ENCODE peak calls at places on chromosomes 4 and X, in nine cellular contexts. One of them, this sample, is unnamed.

GRCh38 chr4:25938251-25939186 is 24.5 kb downstream of the SMIM20 start:
- DNase-seq in T-helper 2 cell: no peak
- DNase-seq in right lobe of liver: no peak
- DNase-seq in stimulated activated naive CD4-positive, alpha-beta T cell: no peak
- DNase-seq in upper lobe of right lung: no peak
- DNase-seq in RPMI7951: peak
- DNase-seq in AG10803: peak
- DNase-seq in foreskin fibroblast: peak
- DNase-seq in suprapubic skin: no peak
- DNase-seq in this sample: no peak

GRCh38 chr4:112668131-112668530 is 31.2 kb downstream of the LARP7 start:
- DNase-seq in T-helper 2 cell: no peak
- DNase-seq in right lobe of liver: no peak
- DNase-seq in stimulated activated naive CD4-positive, alpha-beta T cell: no peak
- DNase-seq in upper lobe of right lung: no peak
- DNase-seq in RPMI7951: no peak
- DNase-seq in AG10803: no peak
- DNase-seq in foreskin fibroblast: no peak
- DNase-seq in suprapubic skin: no peak
- DNase-seq in this sample: no peak

GRCh38 chrX:47179221-47179927 is 14.3 kb upstream of the UBA1 start:
- DNase-seq in T-helper 2 cell: no peak
- DNase-seq in right lobe of liver: no peak
- DNase-seq in stimulated activated naive CD4-positive, alpha-beta T cell: no peak
- DNase-seq in upper lobe of right lung: no peak
- DNase-seq in RPMI7951: peak
- DNase-seq in AG10803: peak
- DNase-seq in foreskin fibroblast: peak
- DNase-seq in suprapubic skin: peak
- DNase-seq in this sample: no peak

GRCh38 chrX:13239272-13239671 is 80.6 kb downstream of the ATXN3L start:
- DNase-seq in T-helper 2 cell: no peak
- DNase-seq in right lobe of liver: no peak
- DNase-seq in stimulated activated naive CD4-positive, alpha-beta T cell: no peak
- DNase-seq in upper lobe of right lung: no peak
- DNase-seq in RPMI7951: no peak
- DNase-seq in AG10803: no peak
- DNase-seq in foreskin fibroblast: no peak
- DNase-seq in suprapubic skin: no peak
- DNase-seq in this sample: no peak

GRCh38 chr4:39044947-39045734 is 12.9 kb upstream of the TMEM156 start:
- DNase-seq in T-helper 2 cell: peak
- DNase-seq in right lobe of liver: no peak
- DNase-seq in stimulated activated naive CD4-positive, alpha-beta T cell: peak
- DNase-seq in upper lobe of right lung: peak
- DNase-seq in RPMI7951: peak
- DNase-seq in AG10803: peak
- DNase-seq in foreskin fibroblast: no peak
- DNase-seq in suprapubic skin: no peak
- DNase-seq in this sample: peak

GRCh38 chr4:1731180-1731579 is 9.9 kb downstream of the TACC3 start:
- DNase-seq in T-helper 2 cell: no peak
- DNase-seq in right lobe of liver: no peak
- DNase-seq in stimulated activated naive CD4-positive, alpha-beta T cell: no peak
- DNase-seq in upper lobe of right lung: no peak
- DNase-seq in RPMI7951: peak
- DNase-seq in AG10803: no peak
- DNase-seq in foreskin fibroblast: no peak
- DNase-seq in suprapubic skin: no peak
- DNase-seq in this sample: no peak

GRCh38 chr4:16585053-16585452 is 313.4 kb downstream of the LDB2 start:
- DNase-seq in T-helper 2 cell: no peak
- DNase-seq in right lobe of liver: no peak
- DNase-seq in stimulated activated naive CD4-positive, alpha-beta T cell: no peak
- DNase-seq in upper lobe of right lung: no peak
- DNase-seq in RPMI7951: no peak
- DNase-seq in AG10803: no peak
- DNase-seq in foreskin fibroblast: no peak
- DNase-seq in suprapubic skin: no peak
- DNase-seq in this sample: no peak

GRCh38 chr4:78155616-78156105 is 98.5 kb downstream of the FRAS1 start:
- DNase-seq in T-helper 2 cell: no peak
- DNase-seq in right lobe of liver: no peak
- DNase-seq in stimulated activated naive CD4-positive, alpha-beta T cell: no peak
- DNase-seq in upper lobe of right lung: no peak
- DNase-seq in RPMI7951: peak
- DNase-seq in AG10803: peak
- DNase-seq in foreskin fibroblast: no peak
- DNase-seq in suprapubic skin: no peak
- DNase-seq in this sample: no peak

GRCh38 chr4:178070155-178070554 is 627.9 kb upstream of the AGA start:
- DNase-seq in T-helper 2 cell: no peak
- DNase-seq in right lobe of liver: no peak
- DNase-seq in stimulated activated naive CD4-positive, alpha-beta T cell: no peak
- DNase-seq in upper lobe of right lung: no peak
- DNase-seq in RPMI7951: no peak
- DNase-seq in AG10803: no peak
- DNase-seq in foreskin fibroblast: no peak
- DNase-seq in suprapubic skin: no peak
- DNase-seq in this sample: no peak

GRCh38 chr4:152348670-152349069 is 187.2 kb downstream of the FBXW7 start:
- DNase-seq in T-helper 2 cell: no peak
- DNase-seq in right lobe of liver: no peak
- DNase-seq in stimulated activated naive CD4-positive, alpha-beta T cell: no peak
- DNase-seq in upper lobe of right lung: no peak
- DNase-seq in RPMI7951: peak
- DNase-seq in AG10803: no peak
- DNase-seq in foreskin fibroblast: no peak
- DNase-seq in suprapubic skin: no peak
- DNase-seq in this sample: no peak

GRCh38 chrX:129744881-129745321 is 6.1 kb downstream of the XPNPEP2 start:
- DNase-seq in T-helper 2 cell: no peak
- DNase-seq in right lobe of liver: no peak
- DNase-seq in stimulated activated naive CD4-positive, alpha-beta T cell: no peak
- DNase-seq in upper lobe of right lung: no peak
- DNase-seq in RPMI7951: no peak
- DNase-seq in AG10803: no peak
- DNase-seq in foreskin fibroblast: no peak
- DNase-seq in suprapubic skin: no peak
- DNase-seq in this sample: no peak

GRCh38 chrX:119237526-119238035 is 1.5 kb downstream of the PGRMC1 start:
- DNase-seq in T-helper 2 cell: no peak
- DNase-seq in right lobe of liver: no peak
- DNase-seq in stimulated activated naive CD4-positive, alpha-beta T cell: no peak
- DNase-seq in upper lobe of right lung: no peak
- DNase-seq in RPMI7951: no peak
- DNase-seq in AG10803: no peak
- DNase-seq in foreskin fibroblast: no peak
- DNase-seq in suprapubic skin: no peak
- DNase-seq in this sample: no peak

GRCh38 chr4:14752341-14753046 is 249.8 kb upstream of the CPEB2 start:
- DNase-seq in T-helper 2 cell: no peak
- DNase-seq in right lobe of liver: no peak
- DNase-seq in stimulated activated naive CD4-positive, alpha-beta T cell: no peak
- DNase-seq in upper lobe of right lung: no peak
- DNase-seq in RPMI7951: peak
- DNase-seq in AG10803: no peak
- DNase-seq in foreskin fibroblast: no peak
- DNase-seq in suprapubic skin: no peak
- DNase-seq in this sample: no peak

GRCh38 chrX:153944140-153944799 is at the start of gene RENBP:
- DNase-seq in T-helper 2 cell: no peak
- DNase-seq in right lobe of liver: peak
- DNase-seq in stimulated activated naive CD4-positive, alpha-beta T cell: peak
- DNase-seq in upper lobe of right lung: peak
- DNase-seq in RPMI7951: no peak
- DNase-seq in AG10803: no peak
- DNase-seq in foreskin fibroblast: no peak
- DNase-seq in suprapubic skin: no peak
- DNase-seq in this sample: no peak

GRCh38 chrX:24260827-24261550 is 52.9 kb downstream of the SUPT20HL2 start:
- DNase-seq in T-helper 2 cell: no peak
- DNase-seq in right lobe of liver: peak
- DNase-seq in stimulated activated naive CD4-positive, alpha-beta T cell: no peak
- DNase-seq in upper lobe of right lung: no peak
- DNase-seq in RPMI7951: peak
- DNase-seq in AG10803: peak
- DNase-seq in foreskin fibroblast: peak
- DNase-seq in suprapubic skin: no peak
- DNase-seq in this sample: no peak

GRCh38 chrX:117407449-117408170 is 709.0 kb downstream of the KLHL13 start:
- DNase-seq in T-helper 2 cell: no peak
- DNase-seq in right lobe of liver: no peak
- DNase-seq in stimulated activated naive CD4-positive, alpha-beta T cell: no peak
- DNase-seq in upper lobe of right lung: no peak
- DNase-seq in RPMI7951: no peak
- DNase-seq in AG10803: no peak
- DNase-seq in foreskin fibroblast: no peak
- DNase-seq in suprapubic skin: no peak
- DNase-seq in this sample: no peak

GRCh38 chr4:174120446-174121142 is 162.9 kb downstream of the FBXO8 start:
- DNase-seq in T-helper 2 cell: no peak
- DNase-seq in right lobe of liver: no peak
- DNase-seq in stimulated activated naive CD4-positive, alpha-beta T cell: no peak
- DNase-seq in upper lobe of right lung: no peak
- DNase-seq in RPMI7951: peak
- DNase-seq in AG10803: peak
- DNase-seq in foreskin fibroblast: peak
- DNase-seq in suprapubic skin: no peak
- DNase-seq in this sample: no peak

GRCh38 chr4:45183905-45184304 is 457.5 kb upstream of the GNPDA2 start:
- DNase-seq in T-helper 2 cell: no peak
- DNase-seq in right lobe of liver: no peak
- DNase-seq in stimulated activated naive CD4-positive, alpha-beta T cell: no peak
- DNase-seq in upper lobe of right lung: no peak
- DNase-seq in RPMI7951: no peak
- DNase-seq in AG10803: no peak
- DNase-seq in foreskin fibroblast: no peak
- DNase-seq in suprapubic skin: no peak
- DNase-seq in this sample: no peak

GRCh38 chr4:141255016-141255415 is 34.3 kb downstream of the ZNF330 start:
- DNase-seq in T-helper 2 cell: no peak
- DNase-seq in right lobe of liver: no peak
- DNase-seq in stimulated activated naive CD4-positive, alpha-beta T cell: no peak
- DNase-seq in upper lobe of right lung: no peak
- DNase-seq in RPMI7951: no peak
- DNase-seq in AG10803: no peak
- DNase-seq in foreskin fibroblast: no peak
- DNase-seq in suprapubic skin: no peak
- DNase-seq in this sample: no peak

GRCh38 chr4:10232114-10232513 is 115.5 kb upstream of the WDR1 start:
- DNase-seq in T-helper 2 cell: no peak
- DNase-seq in right lobe of liver: no peak
- DNase-seq in stimulated activated naive CD4-positive, alpha-beta T cell: no peak
- DNase-seq in upper lobe of right lung: no peak
- DNase-seq in RPMI7951: no peak
- DNase-seq in AG10803: no peak
- DNase-seq in foreskin fibroblast: no peak
- DNase-seq in suprapubic skin: no peak
- DNase-seq in this sample: no peak

GRCh38 chr4:163148466-163149336 is 18.0 kb downstream of the NAF1 start:
- DNase-seq in T-helper 2 cell: no peak
- DNase-seq in right lobe of liver: no peak
- DNase-seq in stimulated activated naive CD4-positive, alpha-beta T cell: no peak
- DNase-seq in upper lobe of right lung: no peak
- DNase-seq in RPMI7951: no peak
- DNase-seq in AG10803: no peak
- DNase-seq in foreskin fibroblast: no peak
- DNase-seq in suprapubic skin: no peak
- DNase-seq in this sample: no peak

GRCh38 chr4:108370291-108370690 is 201.6 kb upstream of the LEF1 start:
- DNase-seq in T-helper 2 cell: no peak
- DNase-seq in right lobe of liver: no peak
- DNase-seq in stimulated activated naive CD4-positive, alpha-beta T cell: no peak
- DNase-seq in upper lobe of right lung: no peak
- DNase-seq in RPMI7951: no peak
- DNase-seq in AG10803: no peak
- DNase-seq in foreskin fibroblast: no peak
- DNase-seq in suprapubic skin: no peak
- DNase-seq in this sample: no peak

GRCh38 chrX:80576815-80577533 is 156.7 kb downstream of the TENT5D start:
- DNase-seq in T-helper 2 cell: no peak
- DNase-seq in right lobe of liver: no peak
- DNase-seq in stimulated activated naive CD4-positive, alpha-beta T cell: no peak
- DNase-seq in upper lobe of right lung: no peak
- DNase-seq in RPMI7951: peak
- DNase-seq in AG10803: no peak
- DNase-seq in foreskin fibroblast: no peak
- DNase-seq in suprapubic skin: peak
- DNase-seq in this sample: no peak

GRCh38 chr4:184400375-184400870 is 73.9 kb downstream of the IRF2 start:
- DNase-seq in T-helper 2 cell: no peak
- DNase-seq in right lobe of liver: peak
- DNase-seq in stimulated activated naive CD4-positive, alpha-beta T cell: no peak
- DNase-seq in upper lobe of right lung: no peak
- DNase-seq in RPMI7951: peak
- DNase-seq in AG10803: peak
- DNase-seq in foreskin fibroblast: peak
- DNase-seq in suprapubic skin: no peak
- DNase-seq in this sample: no peak

GRCh38 chrX:52988985-52989917 is 30.9 kb upstream of the FAM156A start:
- DNase-seq in T-helper 2 cell: no peak
- DNase-seq in right lobe of liver: no peak
- DNase-seq in stimulated activated naive CD4-positive, alpha-beta T cell: no peak
- DNase-seq in upper lobe of right lung: no peak
- DNase-seq in RPMI7951: no peak
- DNase-seq in AG10803: no peak
- DNase-seq in foreskin fibroblast: no peak
- DNase-seq in suprapubic skin: peak
- DNase-seq in this sample: no peak

GRCh38 chrX:9847071-9847470 is 60.8 kb downstream of the SHROOM2 start:
- DNase-seq in T-helper 2 cell: no peak
- DNase-seq in right lobe of liver: no peak
- DNase-seq in stimulated activated naive CD4-positive, alpha-beta T cell: no peak
- DNase-seq in upper lobe of right lung: no peak
- DNase-seq in RPMI7951: peak
- DNase-seq in AG10803: peak
- DNase-seq in foreskin fibroblast: no peak
- DNase-seq in suprapubic skin: no peak
- DNase-seq in this sample: no peak

GRCh38 chrX:40474205-40474626 is 106.6 kb upstream of the ATP6AP2 start:
- DNase-seq in T-helper 2 cell: no peak
- DNase-seq in right lobe of liver: peak
- DNase-seq in stimulated activated naive CD4-positive, alpha-beta T cell: no peak
- DNase-seq in upper lobe of right lung: peak
- DNase-seq in RPMI7951: no peak
- DNase-seq in AG10803: peak
- DNase-seq in foreskin fibroblast: no peak
- DNase-seq in suprapubic skin: no peak
- DNase-seq in this sample: no peak

GRCh38 chrX:14006489-14006888 is 23.2 kb downstream of the GEMIN8 start:
- DNase-seq in T-helper 2 cell: no peak
- DNase-seq in right lobe of liver: no peak
- DNase-seq in stimulated activated naive CD4-positive, alpha-beta T cell: no peak
- DNase-seq in upper lobe of right lung: no peak
- DNase-seq in RPMI7951: no peak
- DNase-seq in AG10803: no peak
- DNase-seq in foreskin fibroblast: no peak
- DNase-seq in suprapubic skin: no peak
- DNase-seq in this sample: no peak

This sample was measured in activated T-helper 1 cell treated with Interleukin-2 at 50 U/mL for 16 hours.